ENCODE peak calls at places on chromosomes 3 and 15, in eight cellular contexts. N is esophagus muscularis mucosa, E is suprapubic skin, I is breast epithelium, K is stomach, A is prostate gland, F is HCT116, P is endothelial cell of umbilical vein. C is an unnamed sample.

GRCh38 chr3:110413807-110414748 is 657.5 kb upstream of the NECTIN3 start:
- DNase-seq in N (no peak), E (no peak), I (no peak), K (no peak), A (no peak), F (no peak), P (peak), C (no peak)

GRCh38 chr3:184248454-184249411 is at the start of gene ALG3:
- DNase-seq in N (no peak), E (peak), I (peak), K (peak), A (peak), F (peak), P (peak), C (no peak)

GRCh38 chr15:34436126-34436955 is 1.3 kb downstream of the GOLGA8A start:
- DNase-seq in N (no peak), E (no peak), I (no peak), K (no peak), A (no peak), F (no peak), P (peak), C (no peak)

GRCh38 chr15:93274276-93274675 is 185.3 kb upstream of the RGMA start:
- DNase-seq in N (no peak), E (no peak), I (no peak), K (no peak), A (no peak), F (no peak), P (no peak), C (peak)

GRCh38 chr3:175898194-175898593 is 1039.1 kb downstream of the NAALADL2 start:
- DNase-seq in N (no peak), E (no peak), I (no peak), K (no peak), A (no peak), F (no peak), P (no peak), C (no peak)

GRCh38 chr3:13276438-13277129 is 143.5 kb downstream of the NUP210 start:
- DNase-seq in N (no peak), E (no peak), I (no peak), K (no peak), A (no peak), F (no peak), P (no peak), C (no peak)

GRCh38 chr15:90813796-90814192 is 54.6 kb upstream of the FURIN start:
- DNase-seq in N (no peak), E (no peak), I (no peak), K (peak), A (no peak), F (no peak), P (no peak), C (no peak)

GRCh38 chr3:71142440-71143161 is 440.9 kb downstream of the FOXP1 start:
- DNase-seq in N (no peak), E (no peak), I (no peak), K (no peak), A (no peak), F (no peak), P (peak), C (no peak)

GRCh38 chr3:89300976-89301375 is 193.6 kb downstream of the EPHA3 start:
- DNase-seq in N (no peak), E (no peak), I (no peak), K (no peak), A (no peak), F (no peak), P (no peak), C (no peak)

GRCh38 chr3:66812126-66812525 is 186.0 kb upstream of the KBTBD8 start:
- DNase-seq in N (no peak), E (no peak), I (no peak), K (no peak), A (no peak), F (no peak), P (peak), C (no peak)

GRCh38 chr15:41950127-41950483 is 22.3 kb downstream of the EHD4 start:
- DNase-seq in N (no peak), E (no peak), I (no peak), K (no peak), A (no peak), F (no peak), P (no peak), C (no peak)

GRCh38 chr3:193940526-193940925 is 195.4 kb upstream of the HES1 start:
- DNase-seq in N (no peak), E (no peak), I (no peak), K (no peak), A (no peak), F (no peak), P (no peak), C (no peak)

GRCh38 chr15:98727115-98728040 is 79.0 kb downstream of the IGF1R start:
- DNase-seq in N (peak), E (peak), I (peak), K (peak), A (peak), F (peak), P (peak), C (no peak)

GRCh38 chr15:78691167-78691872 is 50.3 kb upstream of the CHRNB4 start:
- DNase-seq in N (no peak), E (peak), I (no peak), K (peak), A (no peak), F (no peak), P (peak), C (peak)

GRCh38 chr15:52252781-52253180 is 42.8 kb downstream of the MYO5C start:
- DNase-seq in N (no peak), E (no peak), I (no peak), K (no peak), A (no peak), F (peak), P (peak), C (no peak)

GRCh38 chr3:150030841-150031240 is 60.1 kb upstream of the PFN2 start:
- DNase-seq in N (no peak), E (no peak), I (no peak), K (no peak), A (no peak), F (no peak), P (no peak), C (no peak)

GRCh38 chr15:101104186-101104585 is 147.7 kb downstream of the CHSY1 start:
- DNase-seq in N (no peak), E (no peak), I (no peak), K (no peak), A (no peak), F (no peak), P (no peak), C (no peak)

GRCh38 chr3:142850395-142851023 is 38.4 kb downstream of the PCOLCE2 start:
- DNase-seq in N (no peak), E (no peak), I (no peak), K (peak), A (no peak), F (peak), P (peak), C (no peak)

GRCh38 chr15:57044961-57045360 is 126.5 kb downstream of the TCF12 start:
- DNase-seq in N (no peak), E (no peak), I (no peak), K (no peak), A (no peak), F (no peak), P (no peak), C (no peak)

GRCh38 chr15:99466701-99467337 is 99.0 kb upstream of the MEF2A start:
- DNase-seq in N (no peak), E (no peak), I (no peak), K (no peak), A (no peak), F (no peak), P (peak), C (no peak)

GRCh38 chr15:48794697-48795134 is 16.2 kb downstream of the CEP152 start:
- DNase-seq in N (no peak), E (no peak), I (no peak), K (no peak), A (no peak), F (no peak), P (peak), C (no peak)

GRCh38 chr3:153111056-153111455 is 51.0 kb upstream of the RAP2B start:
- DNase-seq in N (no peak), E (no peak), I (no peak), K (no peak), A (no peak), F (no peak), P (no peak), C (no peak)

GRCh38 chr3:129246636-129247035 is 2.8 kb upstream of the COPG1 start:
- DNase-seq in N (no peak), E (no peak), I (no peak), K (no peak), A (no peak), F (no peak), P (no peak), C (no peak)

GRCh38 chr3:17047904-17048303 is 163.1 kb downstream of the PLCL2 start:
- DNase-seq in N (no peak), E (no peak), I (no peak), K (no peak), A (no peak), F (no peak), P (no peak), C (no peak)

GRCh38 chr3:183178833-183179549 is 16.5 kb upstream of the LAMP3 start:
- DNase-seq in N (no peak), E (no peak), I (no peak), K (peak), A (peak), F (no peak), P (peak), C (no peak)

GRCh38 chr3:50340404-50341329 is at the start of gene RASSF1:
- DNase-seq in N (no peak), E (peak), I (no peak), K (peak), A (no peak), F (no peak), P (no peak), C (no peak)

GRCh38 chr15:57090460-57090859 is 172.0 kb downstream of the TCF12 start:
- DNase-seq in N (no peak), E (no peak), I (no peak), K (no peak), A (no peak), F (no peak), P (no peak), C (no peak)

GRCh38 chr3:47666118-47666517 is 87.5 kb upstream of the CSPG5 start:
- DNase-seq in N (no peak), E (no peak), I (no peak), K (no peak), A (no peak), F (no peak), P (no peak), C (no peak)

GRCh38 chr3:141746962-141747361 is 8.9 kb downstream of the RNF7 start:
- DNase-seq in N (no peak), E (no peak), I (no peak), K (no peak), A (no peak), F (no peak), P (no peak), C (no peak)

GRCh38 chr3:165642761-165643432 is 194.3 kb downstream of the BCHE start:
- DNase-seq in N (peak), E (no peak), I (peak), K (no peak), A (peak), F (peak), P (peak), C (no peak)

GRCh38 chr3:114606336-114606735 is 312.5 kb downstream of the TIGIT start:
- DNase-seq in N (no peak), E (no peak), I (no peak), K (no peak), A (no peak), F (no peak), P (peak), C (no peak)

GRCh38 chr3:50381315-50381714 is 22.0 kb upstream of the TMEM115 start:
- DNase-seq in N (no peak), E (no peak), I (no peak), K (no peak), A (no peak), F (no peak), P (no peak), C (no peak)

GRCh38 chr3:134299185-134299887 is 48.7 kb upstream of the RYK start:
- DNase-seq in N (no peak), E (no peak), I (no peak), K (no peak), A (no peak), F (no peak), P (peak), C (no peak)

GRCh38 chr3:72274511-72275295 is 489.8 kb upstream of the PROK2 start:
- DNase-seq in N (no peak), E (no peak), I (no peak), K (peak), A (peak), F (no peak), P (no peak), C (no peak)

GRCh38 chr3:42500091-42500490 is 2.4 kb upstream of the VIPR1 start:
- DNase-seq in N (no peak), E (peak), I (peak), K (peak), A (no peak), F (no peak), P (no peak), C (no peak)

GRCh38 chr3:179750720-179751328 is 98.0 kb downstream of the USP13 start:
- DNase-seq in N (no peak), E (no peak), I (no peak), K (no peak), A (no peak), F (no peak), P (peak), C (no peak)

GRCh38 chr3:31724681-31725080 is 192.0 kb downstream of the STT3B start:
- DNase-seq in N (no peak), E (no peak), I (no peak), K (no peak), A (no peak), F (no peak), P (no peak), C (no peak)

GRCh38 chr3:71441217-71441924 is 142.2 kb downstream of the FOXP1 start:
- DNase-seq in N (no peak), E (no peak), I (no peak), K (no peak), A (no peak), F (no peak), P (no peak), C (no peak)

GRCh38 chr15:66293085-66293418 is 316 bp upstream of the DIS3L start:
- DNase-seq in N (no peak), E (peak), I (no peak), K (no peak), A (no peak), F (no peak), P (no peak), C (no peak)
- TF ChIP-seq POLR2A in N (no peak), E (no peak), I (no peak), K (no peak), A (no peak), F (no peak), P (no peak), C (no peak)

GRCh38 chr3:186235554-186235953 is 126.5 kb downstream of the DGKG start:
- DNase-seq in N (no peak), E (no peak), I (no peak), K (no peak), A (no peak), F (no peak), P (no peak), C (no peak)
- H3K4me3 ChIP-seq in N (no peak), E (no peak), I (no peak), K (no peak), A (no peak), F (no peak), P (no peak), C (no peak)

GRCh38 chr15:81274932-81275341 is 49.0 kb downstream of the STARD5 start:
- DNase-seq in N (no peak), E (no peak), I (peak), K (peak), A (peak), F (peak), P (peak), C (peak)
- TF ChIP-seq POLR2AphosphoS5 in N (peak), E (no peak), I (no peak), K (no peak), A (peak), F (no peak), P (no peak), C (no peak)

GRCh38 chr15:85667491-85668424 is 127.0 kb downstream of the KLHL25 start:
- DNase-seq in N (no peak), E (no peak), I (no peak), K (no peak), A (no peak), F (peak), P (peak), C (no peak)
- TF ChIP-seq POLR2A in N (no peak), E (peak), I (no peak), K (no peak), A (no peak), F (no peak), P (no peak), C (no peak)

GRCh38 chr15:55909036-55909811 is 84.2 kb downstream of the NEDD4 start:
- DNase-seq in N (no peak), E (no peak), I (no peak), K (no peak), A (no peak), F (no peak), P (no peak), C (no peak)
- H3K4me3 ChIP-seq in N (no peak), E (no peak), I (no peak), K (no peak), A (no peak), F (no peak), P (no peak), C (no peak)

GRCh38 chr3:25155696-25156471 is 272.2 kb upstream of the RARB start:
- DNase-seq in N (no peak), E (no peak), I (no peak), K (no peak), A (no peak), F (no peak), P (no peak), C (no peak)
- TF ChIP-seq POLR2AphosphoS5 in N (no peak), E (no peak), I (no peak), K (no peak), A (no peak), F (no peak), P (no peak), C (no peak)

GRCh38 chr3:52695798-52696649 is 9.6 kb downstream of the GLT8D1 start:
- DNase-seq in N (no peak), E (no peak), I (no peak), K (no peak), A (no peak), F (no peak), P (no peak), C (no peak)
- TF ChIP-seq POLR2A in N (no peak), E (no peak), I (no peak), K (no peak), A (no peak), F (no peak), P (no peak), C (no peak)

DNA sequence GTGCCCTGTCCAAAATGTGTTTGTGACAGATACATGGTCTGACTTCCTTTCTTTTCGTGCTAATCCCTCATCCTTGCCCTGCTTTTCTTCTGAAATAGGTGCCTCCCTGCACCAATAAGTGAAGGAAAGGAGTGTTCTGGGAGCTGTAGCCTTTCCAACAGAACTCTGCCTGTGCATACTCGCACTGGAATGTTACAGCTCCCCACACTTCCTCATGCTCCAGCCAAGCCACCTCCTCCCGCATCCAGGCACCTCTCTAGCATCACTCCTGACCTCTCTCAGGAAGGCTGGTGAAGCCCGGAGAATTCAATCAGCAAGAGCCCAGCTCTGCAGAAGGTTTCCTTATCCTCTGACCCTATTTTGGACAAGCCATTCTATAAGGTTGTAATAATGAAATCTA is 478.1 kb downstream of the GABRG3 start:
- DNase-seq in N (no peak), E (no peak), I (peak), K (no peak), A (peak), F (no peak), P (no peak), C (no peak)
- H3K4me3 ChIP-seq in N (no peak), E (no peak), I (no peak), K (no peak), A (no peak), F (no peak), P (no peak), C (no peak)